ENCODE peak calls at places on chromosomes 7 and 10, in five cellular contexts. One of them, this sample, is unnamed.

GRCh38 chr7:119026391-119026790 is 801.9 kb downstream of the ANKRD7 start:
- DNase-seq in HCT116: no peak
- DNase-seq in HepG2: no peak
- DNase-seq in GM12878: no peak
- DNase-seq in K562: no peak
- DNase-seq in this sample: no peak

GRCh38 chr10:93406367-93407145 is 75.6 kb downstream of the MYOF start:
- DNase-seq in GM12878: no peak
- DNase-seq in HepG2: no peak
- DNase-seq in HCT116: no peak
- DNase-seq in K562: no peak
- DNase-seq in this sample: no peak

GRCh38 chr10:20970044-20970443 is 72.9 kb upstream of the NEBL start:
- DNase-seq in HCT116: no peak
- DNase-seq in HepG2: no peak
- DNase-seq in K562: no peak
- DNase-seq in GM12878: no peak
- DNase-seq in this sample: no peak

GRCh38 chr10:3323865-3324498 is 151.4 kb upstream of the PITRM1 start:
- DNase-seq in GM12878: no peak
- DNase-seq in HepG2: no peak
- DNase-seq in K562: no peak
- DNase-seq in HCT116: no peak
- DNase-seq in this sample: peak

GRCh38 chr10:118045842-118046490 is 775 bp downstream of the RAB11FIP2 start:
- DNase-seq in K562: no peak
- DNase-seq in HepG2: peak
- DNase-seq in HCT116: peak
- DNase-seq in GM12878: peak
- DNase-seq in this sample: no peak

GRCh38 chr7:84136336-84136735 is 58.3 kb downstream of the SEMA3A start:
- DNase-seq in K562: no peak
- DNase-seq in HCT116: no peak
- DNase-seq in GM12878: no peak
- DNase-seq in HepG2: no peak
- DNase-seq in this sample: no peak

GRCh38 chr7:30445770-30446169 is 32.8 kb downstream of the NOD1 start:
- DNase-seq in HCT116: no peak
- DNase-seq in HepG2: peak
- DNase-seq in K562: peak
- DNase-seq in GM12878: peak
- DNase-seq in this sample: no peak

GRCh38 chr10:122461729-122462532 is 578 bp downstream of the HTRA1 start:
- DNase-seq in HCT116: no peak
- DNase-seq in K562: no peak
- DNase-seq in GM12878: no peak
- DNase-seq in HepG2: no peak
- DNase-seq in this sample: no peak

GRCh38 chr7:111796671-111797070 is 234.4 kb upstream of the IMMP2L start:
- DNase-seq in HepG2: no peak
- DNase-seq in K562: peak
- DNase-seq in HCT116: peak
- DNase-seq in GM12878: no peak
- DNase-seq in this sample: no peak

GRCh38 chr7:88315532-88315931 is 8.8 kb upstream of the STEAP4 start:
- DNase-seq in GM12878: no peak
- DNase-seq in K562: no peak
- DNase-seq in HCT116: no peak
- DNase-seq in HepG2: no peak
- DNase-seq in this sample: no peak

GRCh38 chr7:88314092-88314491 is 7.4 kb upstream of the STEAP4 start:
- DNase-seq in HCT116: no peak
- DNase-seq in K562: no peak
- DNase-seq in HepG2: no peak
- DNase-seq in GM12878: no peak
- DNase-seq in this sample: no peak

GRCh38 chr7:88318196-88318595 is 11.5 kb upstream of the STEAP4 start:
- DNase-seq in HCT116: no peak
- DNase-seq in HepG2: no peak
- DNase-seq in K562: no peak
- DNase-seq in GM12878: no peak
- DNase-seq in this sample: no peak

GRCh38 chr7:88321694-88322093 is 15.0 kb upstream of the STEAP4 start:
- DNase-seq in HCT116: no peak
- DNase-seq in K562: no peak
- DNase-seq in GM12878: no peak
- DNase-seq in HepG2: no peak
- DNase-seq in this sample: no peak

GRCh38 chr7:88317422-88317821 is 10.7 kb upstream of the STEAP4 start:
- DNase-seq in HCT116: no peak
- DNase-seq in K562: no peak
- DNase-seq in HepG2: no peak
- DNase-seq in GM12878: no peak
- DNase-seq in this sample: no peak
- H3K4me2 ChIP-seq in HCT116: no peak
- H3K4me2 ChIP-seq in K562: no peak
- H3K4me2 ChIP-seq in HepG2: no peak
- H3K4me2 ChIP-seq in GM12878: no peak
- H3K4me2 ChIP-seq in this sample: no peak

DNA sequence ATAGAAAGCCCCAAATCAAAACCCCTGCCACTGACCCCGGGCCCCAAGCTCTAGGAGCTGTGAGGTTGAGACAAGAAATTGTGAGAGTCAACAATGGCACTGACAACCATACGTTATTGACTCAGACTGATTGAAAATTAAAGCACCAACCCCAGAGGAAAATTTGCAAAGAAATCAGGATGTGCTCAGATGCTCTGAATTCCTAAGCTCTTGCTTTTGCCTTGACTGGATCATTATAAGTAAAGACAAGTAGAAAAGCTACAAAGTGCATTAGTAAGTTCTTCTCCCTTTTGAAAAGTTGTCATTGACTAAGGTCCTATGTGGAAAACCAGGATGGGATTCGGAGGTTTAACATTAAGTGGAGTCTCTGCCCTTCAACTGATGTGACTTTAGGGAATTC is 130.2 kb downstream of the SAMD9 start:
- DNase-seq in GM12878: no peak
- DNase-seq in K562: no peak
- DNase-seq in HCT116: no peak
- DNase-seq in HepG2: no peak
- DNase-seq in this sample: no peak
- TF ChIP-seq ZBTB33 in GM12878: no peak
- TF ChIP-seq ZBTB33 in K562: no peak
- TF ChIP-seq ZBTB33 in HCT116: no peak
- TF ChIP-seq ZBTB33 in HepG2: no peak
- TF ChIP-seq ZBTB33 in this sample: no peak

DNA sequence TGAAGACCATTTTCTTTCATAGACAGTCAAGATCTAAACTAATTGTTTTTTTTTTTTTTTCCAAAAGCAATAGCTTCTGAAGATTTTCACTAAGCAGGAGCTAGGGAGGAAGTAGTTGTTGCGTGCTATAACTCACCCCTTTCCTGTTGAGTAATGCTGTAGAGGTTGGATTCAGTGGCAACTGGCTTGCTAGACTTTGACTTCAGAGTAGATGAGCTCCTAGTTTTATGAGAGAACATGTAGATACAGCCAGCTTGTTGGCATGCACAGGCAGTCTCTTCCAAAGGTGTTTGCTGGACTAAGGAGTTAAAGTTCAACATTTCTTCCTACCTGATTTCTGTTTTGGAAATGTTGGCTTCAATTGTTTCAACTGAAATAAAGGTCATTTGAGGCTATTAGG is 66.2 kb upstream of the MXI1 start:
- DNase-seq in HepG2: no peak
- DNase-seq in HCT116: no peak
- DNase-seq in GM12878: no peak
- DNase-seq in K562: no peak
- DNase-seq in this sample: no peak
- H3K4me2 ChIP-seq in HepG2: no peak
- H3K4me2 ChIP-seq in HCT116: no peak
- H3K4me2 ChIP-seq in GM12878: no peak
- H3K4me2 ChIP-seq in K562: no peak
- H3K4me2 ChIP-seq in this sample: no peak

GRCh38 chr7:129205126-129205818 is 16.8 kb downstream of the SMO start:
- DNase-seq in HCT116: no peak
- DNase-seq in K562: no peak
- DNase-seq in HepG2: no peak
- DNase-seq in GM12878: no peak
- DNase-seq in this sample: no peak

GRCh38 chr7:129209067-129209926 is 15.5 kb upstream of the AHCYL2 start:
- DNase-seq in K562: no peak
- DNase-seq in GM12878: no peak
- DNase-seq in HCT116: no peak
- DNase-seq in HepG2: no peak
- DNase-seq in this sample: no peak

GRCh38 chr7:129208667-129209066 is 16.2 kb upstream of the AHCYL2 start:
- DNase-seq in GM12878: no peak
- DNase-seq in K562: no peak
- DNase-seq in HepG2: no peak
- DNase-seq in HCT116: no peak
- DNase-seq in this sample: no peak

GRCh38 chr7:129203050-129203741 is 14.8 kb downstream of the SMO start:
- DNase-seq in HCT116: no peak
- DNase-seq in K562: no peak
- DNase-seq in GM12878: no peak
- DNase-seq in HepG2: no peak
- DNase-seq in this sample: no peak

DNA sequence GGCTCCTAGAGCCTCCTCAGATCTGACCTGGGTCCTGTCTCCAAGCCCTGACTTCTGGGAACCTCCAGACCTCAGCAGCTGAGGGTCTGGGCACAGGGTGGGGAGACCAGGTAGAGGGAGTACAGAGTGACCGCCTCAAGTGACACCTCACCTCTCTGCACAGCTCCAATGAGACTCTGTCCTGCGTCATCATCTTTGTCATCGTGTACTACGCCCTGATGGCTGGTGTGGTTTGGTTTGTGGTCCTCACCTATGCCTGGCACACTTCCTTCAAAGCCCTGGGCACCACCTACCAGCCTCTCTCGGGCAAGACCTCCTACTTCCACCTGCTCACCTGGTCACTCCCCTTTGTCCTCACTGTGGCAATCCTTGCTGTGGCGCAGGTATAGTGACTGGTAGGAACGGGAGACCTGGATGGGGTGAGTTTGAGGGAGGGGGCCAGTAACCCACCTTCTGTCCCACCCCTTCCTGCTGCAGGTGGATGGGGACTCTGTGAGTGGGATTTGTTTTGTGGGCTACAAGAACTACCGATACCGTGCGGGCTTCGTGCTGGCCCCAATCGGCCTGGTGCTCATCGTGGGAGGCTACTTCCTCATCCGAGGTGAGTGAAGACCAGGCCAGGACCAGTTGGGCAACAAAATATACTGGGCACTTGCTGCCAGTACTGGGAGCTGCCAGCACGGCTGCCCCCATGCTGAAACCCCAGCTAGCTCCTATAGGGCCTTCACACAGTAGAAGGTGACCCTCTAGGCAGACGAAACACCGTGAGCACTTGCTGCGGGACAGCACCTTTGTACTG is 17.8 kb downstream of the SMO start:
- DNase-seq in K562: peak
- DNase-seq in HepG2: no peak
- DNase-seq in HCT116: no peak
- DNase-seq in GM12878: no peak
- DNase-seq in this sample: no peak
- TF ChIP-seq ZBTB33 in K562: no peak
- TF ChIP-seq ZBTB33 in HepG2: no peak
- TF ChIP-seq ZBTB33 in HCT116: no peak
- TF ChIP-seq ZBTB33 in GM12878: no peak
- TF ChIP-seq ZBTB33 in this sample: no peak

GRCh38 chr10:60385399-60385738 is 4.3 kb downstream of the ANK3 start:
- DNase-seq in GM12878: no peak
- DNase-seq in HCT116: no peak
- DNase-seq in K562: no peak
- DNase-seq in HepG2: no peak
- DNase-seq in this sample: no peak
- H3K4me2 ChIP-seq in GM12878: no peak
- H3K4me2 ChIP-seq in HCT116: peak
- H3K4me2 ChIP-seq in K562: no peak
- H3K4me2 ChIP-seq in HepG2: no peak
- H3K4me2 ChIP-seq in this sample: peak

GRCh38 chr7:40990841-40991240 is 712.0 kb downstream of the INHBA start:
- DNase-seq in HepG2: no peak
- DNase-seq in GM12878: no peak
- DNase-seq in HCT116: no peak
- DNase-seq in K562: no peak
- DNase-seq in this sample: no peak
- TF ChIP-seq ZBTB33 in HepG2: no peak
- TF ChIP-seq ZBTB33 in GM12878: no peak
- TF ChIP-seq ZBTB33 in HCT116: no peak
- TF ChIP-seq ZBTB33 in K562: no peak
- TF ChIP-seq ZBTB33 in this sample: no peak

GRCh38 chr7:116954443-116954838 is 1.1 kb downstream of the ST7 start:
- DNase-seq in HCT116: no peak
- DNase-seq in HepG2: no peak
- DNase-seq in K562: no peak
- DNase-seq in GM12878: no peak
- DNase-seq in this sample: no peak

GRCh38 chr7:116955801-116956514 is 2.7 kb downstream of the ST7 start:
- DNase-seq in HCT116: no peak
- DNase-seq in GM12878: peak
- DNase-seq in K562: no peak
- DNase-seq in HepG2: no peak
- DNase-seq in this sample: no peak

GRCh38 chr7:116956515-116956804 is 3.2 kb downstream of the ST7 start:
- DNase-seq in HepG2: no peak
- DNase-seq in K562: no peak
- DNase-seq in GM12878: no peak
- DNase-seq in HCT116: no peak
- DNase-seq in this sample: no peak

GRCh38 chr7:116953727-116954442 is 584 bp downstream of the ST7 start:
- DNase-seq in K562: peak
- DNase-seq in HepG2: peak
- DNase-seq in GM12878: no peak
- DNase-seq in HCT116: peak
- DNase-seq in this sample: peak

GRCh38 chr7:116955340-116955739 is 2.0 kb downstream of the ST7 start:
- DNase-seq in K562: no peak
- DNase-seq in GM12878: no peak
- DNase-seq in HCT116: no peak
- DNase-seq in HepG2: no peak
- DNase-seq in this sample: no peak
- H3K4me2 ChIP-seq in K562: peak
- H3K4me2 ChIP-seq in GM12878: peak
- H3K4me2 ChIP-seq in HCT116: peak
- H3K4me2 ChIP-seq in HepG2: peak
- H3K4me2 ChIP-seq in this sample: peak